ENCODE peak calls at places on chromosomes 12 and 14, in five cellular contexts. One of them, this sample, is unnamed.

GRCh38 chr12:95838125-95838524 is 20.6 kb upstream of the SNRPF start:
- DNase-seq in psoas muscle: no peak
- DNase-seq in fibroblast of pulmonary artery: no peak
- DNase-seq in neural crest cell: no peak
- DNase-seq in uterus: no peak
- DNase-seq in this sample: no peak

GRCh38 chr14:96243785-96244184 is 12.2 kb upstream of the BDKRB1 start:
- DNase-seq in psoas muscle: no peak
- DNase-seq in uterus: no peak
- DNase-seq in fibroblast of pulmonary artery: no peak
- DNase-seq in neural crest cell: no peak
- DNase-seq in this sample: no peak

GRCh38 chr14:68957688-68958248 is 21.3 kb downstream of the ACTN1 start:
- DNase-seq in neural crest cell: no peak
- DNase-seq in fibroblast of pulmonary artery: no peak
- DNase-seq in psoas muscle: no peak
- DNase-seq in uterus: no peak
- DNase-seq in this sample: no peak

GRCh38 chr12:102314821-102315220 is 117.2 kb upstream of the PMCH start:
- DNase-seq in neural crest cell: no peak
- DNase-seq in psoas muscle: no peak
- DNase-seq in fibroblast of pulmonary artery: peak
- DNase-seq in uterus: no peak
- DNase-seq in this sample: no peak

GRCh38 chr12:104668274-104668718 is 211.5 kb downstream of the CHST11 start:
- DNase-seq in fibroblast of pulmonary artery: peak
- DNase-seq in psoas muscle: no peak
- DNase-seq in neural crest cell: no peak
- DNase-seq in uterus: peak
- DNase-seq in this sample: no peak

GRCh38 chr12:68131867-68132414 is 27.6 kb downstream of the IFNG start:
- DNase-seq in neural crest cell: no peak
- DNase-seq in psoas muscle: no peak
- DNase-seq in uterus: no peak
- DNase-seq in fibroblast of pulmonary artery: no peak
- DNase-seq in this sample: no peak

GRCh38 chr14:93984987-93985410 is 8.6 kb upstream of the ASB2 start:
- DNase-seq in psoas muscle: peak
- DNase-seq in uterus: peak
- DNase-seq in neural crest cell: peak
- DNase-seq in fibroblast of pulmonary artery: peak
- DNase-seq in this sample: peak

GRCh38 chr14:55094630-55095157 is 34.4 kb upstream of the LGALS3 start:
- DNase-seq in fibroblast of pulmonary artery: no peak
- DNase-seq in neural crest cell: no peak
- DNase-seq in uterus: no peak
- DNase-seq in psoas muscle: no peak
- DNase-seq in this sample: no peak

GRCh38 chr12:107610030-107610859 is 75.4 kb upstream of the PWP1 start:
- DNase-seq in neural crest cell: peak
- DNase-seq in fibroblast of pulmonary artery: peak
- DNase-seq in uterus: no peak
- DNase-seq in psoas muscle: no peak
- DNase-seq in this sample: no peak

GRCh38 chr12:14111230-14111865 is 129.9 kb upstream of the GRIN2B start:
- DNase-seq in neural crest cell: no peak
- DNase-seq in uterus: no peak
- DNase-seq in fibroblast of pulmonary artery: no peak
- DNase-seq in psoas muscle: no peak
- DNase-seq in this sample: no peak
- TF ChIP-seq CTCF in neural crest cell: peak
- TF ChIP-seq CTCF in uterus: no peak
- TF ChIP-seq CTCF in fibroblast of pulmonary artery: no peak
- TF ChIP-seq CTCF in psoas muscle: no peak
- TF ChIP-seq CTCF in this sample: no peak

GRCh38 chr12:92784795-92785562 is 82.2 kb downstream of the PLEKHG7 start:
- DNase-seq in psoas muscle: no peak
- DNase-seq in uterus: no peak
- DNase-seq in fibroblast of pulmonary artery: peak
- DNase-seq in neural crest cell: no peak
- DNase-seq in this sample: no peak
- TF ChIP-seq CTCF in psoas muscle: peak
- TF ChIP-seq CTCF in uterus: peak
- TF ChIP-seq CTCF in fibroblast of pulmonary artery: peak
- TF ChIP-seq CTCF in neural crest cell: peak
- TF ChIP-seq CTCF in this sample: peak

GRCh38 chr12:82019533-82019932 is 260.4 kb upstream of the PPFIA2 start:
- DNase-seq in neural crest cell: no peak
- DNase-seq in fibroblast of pulmonary artery: peak
- DNase-seq in uterus: no peak
- DNase-seq in psoas muscle: no peak
- DNase-seq in this sample: no peak
- TF ChIP-seq CTCF in neural crest cell: peak
- TF ChIP-seq CTCF in fibroblast of pulmonary artery: peak
- TF ChIP-seq CTCF in uterus: no peak
- TF ChIP-seq CTCF in psoas muscle: no peak
- TF ChIP-seq CTCF in this sample: no peak

GRCh38 chr12:132103542-132104308 is 40.4 kb downstream of the DDX51 start:
- DNase-seq in psoas muscle: no peak
- DNase-seq in uterus: no peak
- DNase-seq in fibroblast of pulmonary artery: no peak
- DNase-seq in neural crest cell: no peak
- DNase-seq in this sample: peak
- TF ChIP-seq CTCF in psoas muscle: no peak
- TF ChIP-seq CTCF in uterus: no peak
- TF ChIP-seq CTCF in fibroblast of pulmonary artery: no peak
- TF ChIP-seq CTCF in neural crest cell: no peak
- TF ChIP-seq CTCF in this sample: no peak

GRCh38 chr12:76878045-76878898 is 547 bp downstream of the CSRP2 start:
- DNase-seq in uterus: peak
- DNase-seq in neural crest cell: peak
- DNase-seq in fibroblast of pulmonary artery: peak
- DNase-seq in psoas muscle: peak
- DNase-seq in this sample: peak
- TF ChIP-seq CTCF in uterus: peak
- TF ChIP-seq CTCF in neural crest cell: peak
- TF ChIP-seq CTCF in fibroblast of pulmonary artery: peak
- TF ChIP-seq CTCF in psoas muscle: no peak
- TF ChIP-seq CTCF in this sample: no peak